ENCODE peak calls at places on chromosomes 1 and 21, in nine cellular contexts. T, C, J, N, O, G, Y, M and R are unnamed samples.

GRCh38 chr1:147238925-147239820 is 3.3 kb upstream of the CHD1L start:
- DNase-seq in T (no peak), C (no peak), J (no peak), N (no peak), O (no peak), G (no peak), Y (no peak), M (no peak), R (no peak)

GRCh38 chr1:179082308-179083030 is 599 bp downstream of the TOR3A start:
- DNase-seq in T (no peak), C (peak; percentile 44), J (no peak), N (no peak), O (no peak), G (peak; percentile 40), Y (no peak), M (peak; percentile 35), R (peak; percentile 47)

GRCh38 chr1:235138821-235139220 is 10.2 kb upstream of the TOMM20 start:
- DNase-seq in T (no peak), C (no peak), J (no peak), N (no peak), O (no peak), G (no peak), Y (no peak), M (no peak), R (no peak)

GRCh38 chr1:209583408-209583807 is at the start of gene CAMK1G:
- DNase-seq in T (peak; percentile 45), C (no peak), J (peak; percentile 80), N (peak; percentile 62), O (no peak), G (no peak), Y (no peak), M (no peak), R (no peak)

GRCh38 chr1:244965182-244965581 is 100.8 kb upstream of the HNRNPU start:
- DNase-seq in T (no peak), C (no peak), J (no peak), N (no peak), O (no peak), G (no peak), Y (no peak), M (no peak), R (no peak)

GRCh38 chr1:39701092-39701460 is 9.8 kb upstream of the HPCAL4 start:
- DNase-seq in T (no peak), C (no peak), J (peak; percentile 56), N (peak; percentile 75), O (no peak), G (peak; percentile 75), Y (no peak), M (peak; percentile 45), R (no peak)

GRCh38 chr1:44631333-44631646 is 43.0 kb downstream of the TMEM53 start:
- DNase-seq in T (no peak), C (no peak), J (no peak), N (no peak), O (no peak), G (no peak), Y (no peak), M (no peak), R (no peak)

GRCh38 chr21:44892536-44893277 is 19.2 kb upstream of the PTTG1IP start:
- DNase-seq in T (no peak), C (peak; percentile 69), J (peak; percentile 19), N (no peak), O (peak; percentile 67), G (peak; percentile 78), Y (peak; percentile 80), M (peak; percentile 69), R (peak; percentile 40)

GRCh38 chr21:42616366-42617340 is 36.8 kb upstream of the PDE9A start:
- DNase-seq in T (no peak), C (no peak), J (no peak), N (no peak), O (no peak), G (no peak), Y (no peak), M (no peak), R (peak; percentile 12)

GRCh38 chr1:225508538-225509375 is 80.9 kb upstream of the LBR start:
- DNase-seq in T (peak; percentile 98), C (no peak), J (peak; percentile 99), N (peak; percentile 99), O (peak; percentile 59), G (peak; percentile 39), Y (no peak), M (no peak), R (peak; percentile 95)

GRCh38 chr1:175702079-175702795 is 41.2 kb downstream of the TNR start:
- DNase-seq in T (no peak), C (no peak), J (no peak), N (no peak), O (no peak), G (no peak), Y (no peak), M (peak; percentile 25), R (no peak)

GRCh38 chr1:78792756-78793155 is 143.1 kb downstream of the IFI44 start:
- DNase-seq in T (no peak), C (no peak), J (no peak), N (peak; percentile 36), O (no peak), G (no peak), Y (no peak), M (no peak), R (no peak)

GRCh38 chr1:165241321-165241720 is 115.2 kb downstream of the LMX1A start:
- DNase-seq in T (no peak), C (no peak), J (no peak), N (no peak), O (no peak), G (no peak), Y (no peak), M (no peak), R (no peak)

GRCh38 chr1:183281039-183281438 is 95.0 kb downstream of the LAMC2 start:
- DNase-seq in T (no peak), C (no peak), J (peak; percentile 49), N (no peak), O (peak; percentile 88), G (peak; percentile 29), Y (peak; percentile 76), M (no peak), R (peak; percentile 54)

GRCh38 chr1:83854456-83854855 is 144.5 kb downstream of the TTLL7 start:
- DNase-seq in T (no peak), C (no peak), J (no peak), N (no peak), O (no peak), G (no peak), Y (no peak), M (no peak), R (no peak)

GRCh38 chr1:77279929-77280328 is 1.9 kb upstream of the AK5 start:
- DNase-seq in T (no peak), C (no peak), J (no peak), N (no peak), O (no peak), G (no peak), Y (no peak), M (no peak), R (no peak)

GRCh38 chr1:247064309-247064708 is 14.3 kb downstream of the ZNF670 start:
- DNase-seq in T (no peak), C (no peak), J (no peak), N (no peak), O (no peak), G (no peak), Y (no peak), M (no peak), R (no peak)

GRCh38 chr1:46472503-46473181 is 17.0 kb upstream of the DMBX1 start:
- DNase-seq in T (no peak), C (no peak), J (no peak), N (no peak), O (no peak), G (no peak), Y (no peak), M (no peak), R (no peak)
- H3K27me3 ChIP-seq in T (peaks cover 47% of the 10 kb centered on the region), C (no peaks in the 10 kb centered on the region), J (peaks cover 68% of the 10 kb centered on the region), N (peaks cover 4% of the 10 kb centered on the region), O (no peaks in the 10 kb centered on the region), G (peaks cover 25% of the 10 kb centered on the region), Y (peaks cover 7% of the 10 kb centered on the region), M (peaks cover 91% of the 10 kb centered on the region), R (peaks cover 4% of the 10 kb centered on the region)

GRCh38 chr1:6396998-6397397 is 3.4 kb upstream of the ACOT7 start:
- DNase-seq in T (no peak), C (no peak), J (no peak), N (no peak), O (no peak), G (no peak), Y (no peak), M (no peak), R (no peak)
- TF ChIP-seq CTCF in T (no peak), C (no peak), J (peak; percentile 16), N (peak; percentile 9), O (no peak), G (no peak), Y (no peak), M (no peak), R (peak; percentile 13)

GRCh38 chr1:205569411-205570172 is 62.2 kb downstream of the ELK4 start:
- DNase-seq in T (no peak), C (peak; percentile 52), J (no peak), N (no peak), O (no peak), G (peak; percentile 41), Y (no peak), M (no peak), R (no peak)
- H3K4me3 ChIP-seq in T (no peak overlapping the region), C (peak overlapping the region; percentile 40), J (no peak overlapping the region), N (no peak overlapping the region), O (peak overlapping the region; percentile 2), G (peak overlapping the region; percentile 48), Y (no peak overlapping the region), M (peak overlapping the region; percentile 63), R (no peak overlapping the region)

DNA sequence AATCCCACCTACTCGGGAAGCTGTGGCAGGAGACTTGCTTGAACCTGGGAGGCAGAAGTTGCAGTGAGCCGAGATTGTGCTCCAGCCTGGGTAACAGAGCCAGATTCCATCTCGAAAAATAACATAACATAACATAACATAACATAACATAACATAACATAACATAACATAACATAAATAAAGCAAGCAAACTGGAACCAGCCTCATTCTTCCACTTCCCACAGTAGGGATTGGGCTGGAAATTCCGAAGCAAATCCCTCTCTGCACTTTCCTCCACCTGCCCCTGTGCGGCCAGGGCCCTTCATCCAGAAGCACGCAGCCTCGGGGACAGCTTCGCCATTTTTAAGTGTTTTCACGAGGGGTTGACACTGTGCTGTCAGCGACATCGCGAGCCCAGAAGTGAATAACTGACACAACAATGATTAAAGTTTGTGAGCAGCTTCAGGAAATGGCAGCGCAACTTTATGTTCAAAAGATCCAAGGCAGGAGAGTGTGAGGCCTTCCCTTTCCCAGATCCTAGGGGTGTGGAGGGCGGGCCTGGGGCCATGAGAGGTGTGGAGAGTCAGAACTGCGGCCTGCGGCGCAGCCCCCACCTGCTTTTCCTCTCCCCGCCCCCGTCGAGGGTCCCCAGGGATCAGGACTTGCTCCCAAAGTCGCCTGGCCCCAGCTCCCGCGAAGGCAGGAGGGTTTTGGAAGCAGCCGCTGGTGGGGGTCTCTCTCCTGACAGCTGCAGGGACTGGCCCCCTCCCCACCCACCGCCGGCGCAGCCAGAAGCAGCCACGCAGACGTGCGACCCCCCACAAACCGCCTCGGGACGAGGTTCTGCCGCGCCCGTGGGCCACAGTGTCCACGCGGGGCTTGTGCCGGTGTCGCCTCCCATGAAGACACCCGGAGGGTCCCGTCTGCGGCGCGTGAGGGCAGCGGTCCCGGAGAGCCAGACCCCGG is 656 bp upstream of the GABRD start:
- DNase-seq in T (no peak), C (no peak), J (no peak), N (no peak), O (no peak), G (no peak), Y (no peak), M (no peak), R (no peak)
- H3K27me3 ChIP-seq in T (peaks cover 70% of the 10 kb centered on the region), C (peaks cover 38% of the 10 kb centered on the region), J (peaks cover 81% of the 10 kb centered on the region), N (peaks cover 28% of the 10 kb centered on the region), O (no peaks in the 10 kb centered on the region), G (peaks cover 55% of the 10 kb centered on the region), Y (peaks cover 34% of the 10 kb centered on the region), M (peaks cover 95% of the 10 kb centered on the region), R (peaks cover 23% of the 10 kb centered on the region)

GRCh38 chr1:194280463-194280862 is 1094.0 kb upstream of the B3GALT2 start:
- DNase-seq in T (no peak), C (no peak), J (no peak), N (no peak), O (no peak), G (no peak), Y (no peak), M (no peak), R (no peak)
- TF ChIP-seq CTCF in T (no peak), C (no peak), J (no peak), N (no peak), O (no peak), G (no peak), Y (no peak), M (no peak), R (no peak)